ENCODE peak calls at places on chromosomes 7 and 10, in eight cellular contexts. One of them, this sample, is unnamed.

GRCh38 chr10:6201511-6201975 is 1.2 kb upstream of the PFKFB3 start:
- DNase-seq in right lobe of liver: peak
- DNase-seq in Panc1: no peak
- DNase-seq in activated effector memory CD4-positive, alpha-beta T cell treated with Interleukin-2 at 50 U/mL for 16 hours: peak
- DNase-seq in activated T-cell treated with anti-CD3 and anti-CD28 coated beads, Interleukin-2, amount 50 U/mL, for 72 hours: peak
- DNase-seq in AG04450: no peak
- DNase-seq in tibial nerve: peak
- DNase-seq in stimulated activated naive CD4-positive, alpha-beta T cell: peak
- DNase-seq in this sample: no peak

GRCh38 chr10:6124666-6125065 is 35.8 kb downstream of the RBM17 start:
- DNase-seq in right lobe of liver: no peak
- DNase-seq in tibial nerve: no peak
- DNase-seq in AG04450: no peak
- DNase-seq in activated T-cell treated with anti-CD3 and anti-CD28 coated beads, Interleukin-2, amount 50 U/mL, for 72 hours: no peak
- DNase-seq in stimulated activated naive CD4-positive, alpha-beta T cell: no peak
- DNase-seq in Panc1: no peak
- DNase-seq in activated effector memory CD4-positive, alpha-beta T cell treated with Interleukin-2 at 50 U/mL for 16 hours: no peak
- DNase-seq in this sample: no peak

GRCh38 chr7:44549457-44549856 is 8.3 kb upstream of the NPC1L1 start:
- DNase-seq in AG04450: no peak
- DNase-seq in Panc1: no peak
- DNase-seq in tibial nerve: no peak
- DNase-seq in activated effector memory CD4-positive, alpha-beta T cell treated with Interleukin-2 at 50 U/mL for 16 hours: no peak
- DNase-seq in stimulated activated naive CD4-positive, alpha-beta T cell: no peak
- DNase-seq in activated T-cell treated with anti-CD3 and anti-CD28 coated beads, Interleukin-2, amount 50 U/mL, for 72 hours: no peak
- DNase-seq in right lobe of liver: no peak
- DNase-seq in this sample: no peak

GRCh38 chr10:69665457-69666320 is 35.6 kb downstream of the FAM241B start:
- DNase-seq in right lobe of liver: no peak
- DNase-seq in activated effector memory CD4-positive, alpha-beta T cell treated with Interleukin-2 at 50 U/mL for 16 hours: no peak
- DNase-seq in Panc1: no peak
- DNase-seq in activated T-cell treated with anti-CD3 and anti-CD28 coated beads, Interleukin-2, amount 50 U/mL, for 72 hours: no peak
- DNase-seq in stimulated activated naive CD4-positive, alpha-beta T cell: no peak
- DNase-seq in tibial nerve: no peak
- DNase-seq in AG04450: no peak
- DNase-seq in this sample: no peak

GRCh38 chr7:37524807-37525206 is 76.1 kb upstream of the ELMO1 start:
- DNase-seq in right lobe of liver: no peak
- DNase-seq in activated effector memory CD4-positive, alpha-beta T cell treated with Interleukin-2 at 50 U/mL for 16 hours: no peak
- DNase-seq in activated T-cell treated with anti-CD3 and anti-CD28 coated beads, Interleukin-2, amount 50 U/mL, for 72 hours: no peak
- DNase-seq in AG04450: no peak
- DNase-seq in tibial nerve: no peak
- DNase-seq in Panc1: no peak
- DNase-seq in stimulated activated naive CD4-positive, alpha-beta T cell: no peak
- DNase-seq in this sample: no peak

GRCh38 chr10:12400266-12400931 is 51.1 kb downstream of the CAMK1D start:
- DNase-seq in AG04450: no peak
- DNase-seq in stimulated activated naive CD4-positive, alpha-beta T cell: no peak
- DNase-seq in tibial nerve: no peak
- DNase-seq in activated T-cell treated with anti-CD3 and anti-CD28 coated beads, Interleukin-2, amount 50 U/mL, for 72 hours: no peak
- DNase-seq in Panc1: peak
- DNase-seq in activated effector memory CD4-positive, alpha-beta T cell treated with Interleukin-2 at 50 U/mL for 16 hours: no peak
- DNase-seq in right lobe of liver: no peak
- DNase-seq in this sample: no peak

GRCh38 chr10:78147202-78147601 is 113.5 kb downstream of the RPS24 start:
- DNase-seq in stimulated activated naive CD4-positive, alpha-beta T cell: no peak
- DNase-seq in activated effector memory CD4-positive, alpha-beta T cell treated with Interleukin-2 at 50 U/mL for 16 hours: no peak
- DNase-seq in right lobe of liver: no peak
- DNase-seq in activated T-cell treated with anti-CD3 and anti-CD28 coated beads, Interleukin-2, amount 50 U/mL, for 72 hours: no peak
- DNase-seq in tibial nerve: no peak
- DNase-seq in Panc1: no peak
- DNase-seq in AG04450: no peak
- DNase-seq in this sample: no peak

GRCh38 chr10:54372164-54372563 is 428.9 kb downstream of the PCDH15 start:
- DNase-seq in activated T-cell treated with anti-CD3 and anti-CD28 coated beads, Interleukin-2, amount 50 U/mL, for 72 hours: no peak
- DNase-seq in AG04450: no peak
- DNase-seq in stimulated activated naive CD4-positive, alpha-beta T cell: no peak
- DNase-seq in tibial nerve: no peak
- DNase-seq in right lobe of liver: no peak
- DNase-seq in Panc1: no peak
- DNase-seq in activated effector memory CD4-positive, alpha-beta T cell treated with Interleukin-2 at 50 U/mL for 16 hours: no peak
- DNase-seq in this sample: no peak

GRCh38 chr10:9786576-9786975 is 1231.1 kb upstream of the CELF2 start:
- DNase-seq in activated T-cell treated with anti-CD3 and anti-CD28 coated beads, Interleukin-2, amount 50 U/mL, for 72 hours: no peak
- DNase-seq in right lobe of liver: no peak
- DNase-seq in AG04450: peak
- DNase-seq in activated effector memory CD4-positive, alpha-beta T cell treated with Interleukin-2 at 50 U/mL for 16 hours: no peak
- DNase-seq in Panc1: no peak
- DNase-seq in tibial nerve: no peak
- DNase-seq in stimulated activated naive CD4-positive, alpha-beta T cell: no peak
- DNase-seq in this sample: no peak

GRCh38 chr7:105791926-105792325 is 84.5 kb downstream of the ATXN7L1 start:
- DNase-seq in right lobe of liver: no peak
- DNase-seq in activated T-cell treated with anti-CD3 and anti-CD28 coated beads, Interleukin-2, amount 50 U/mL, for 72 hours: no peak
- DNase-seq in AG04450: no peak
- DNase-seq in tibial nerve: no peak
- DNase-seq in activated effector memory CD4-positive, alpha-beta T cell treated with Interleukin-2 at 50 U/mL for 16 hours: no peak
- DNase-seq in Panc1: no peak
- DNase-seq in stimulated activated naive CD4-positive, alpha-beta T cell: no peak
- DNase-seq in this sample: no peak

GRCh38 chr7:40297741-40298311 is 163.0 kb downstream of the SUGCT start:
- DNase-seq in right lobe of liver: no peak
- DNase-seq in activated effector memory CD4-positive, alpha-beta T cell treated with Interleukin-2 at 50 U/mL for 16 hours: no peak
- DNase-seq in tibial nerve: no peak
- DNase-seq in activated T-cell treated with anti-CD3 and anti-CD28 coated beads, Interleukin-2, amount 50 U/mL, for 72 hours: no peak
- DNase-seq in stimulated activated naive CD4-positive, alpha-beta T cell: no peak
- DNase-seq in AG04450: no peak
- DNase-seq in Panc1: no peak
- DNase-seq in this sample: no peak

GRCh38 chr7:120742370-120742769 is 115.6 kb downstream of the TSPAN12 start:
- DNase-seq in tibial nerve: no peak
- DNase-seq in activated effector memory CD4-positive, alpha-beta T cell treated with Interleukin-2 at 50 U/mL for 16 hours: no peak
- DNase-seq in activated T-cell treated with anti-CD3 and anti-CD28 coated beads, Interleukin-2, amount 50 U/mL, for 72 hours: no peak
- DNase-seq in stimulated activated naive CD4-positive, alpha-beta T cell: no peak
- DNase-seq in AG04450: no peak
- DNase-seq in Panc1: no peak
- DNase-seq in right lobe of liver: no peak
- DNase-seq in this sample: no peak

GRCh38 chr7:45347804-45348203 is 190.2 kb downstream of the RAMP3 start:
- DNase-seq in tibial nerve: no peak
- DNase-seq in AG04450: no peak
- DNase-seq in activated T-cell treated with anti-CD3 and anti-CD28 coated beads, Interleukin-2, amount 50 U/mL, for 72 hours: no peak
- DNase-seq in stimulated activated naive CD4-positive, alpha-beta T cell: no peak
- DNase-seq in activated effector memory CD4-positive, alpha-beta T cell treated with Interleukin-2 at 50 U/mL for 16 hours: no peak
- DNase-seq in Panc1: no peak
- DNase-seq in right lobe of liver: no peak
- DNase-seq in this sample: no peak